ENCODE peak calls at places on chromosomes 11 and 22, in ten cellular contexts. F is IMR-90, A is A549, I is uterus, P is ovary, M is HepG2, E is spleen, T is adrenal gland, B is body of pancreas, S is heart left ventricle. Q is an unnamed sample.

GRCh38 chr22:29165336-29166060 is 40.2 kb upstream of the EMID1 start:
- DNase-seq in A (no peak), M (no peak), I (no peak), F (no peak), S (no peak), T (no peak), E (peak), P (peak), B (no peak), Q (no peak)

GRCh38 chr11:121366970-121367369 is 74.4 kb downstream of the SC5D start:
- DNase-seq in A (no peak), M (no peak), F (no peak), E (no peak), I (peak), S (no peak), B (no peak), P (no peak), T (no peak), Q (no peak)

GRCh38 chr22:19940536-19941364 is 822 bp upstream of the COMT start:
- DNase-seq in I (no peak), T (no peak), S (no peak), M (no peak), E (no peak), A (no peak), F (no peak), B (no peak), P (peak), Q (no peak)

GRCh38 chr11:129972596-129972995 is 30.0 kb downstream of the PRDM10 start:
- DNase-seq in A (no peak), E (no peak), I (no peak), M (no peak), B (no peak), F (no peak), P (no peak), T (no peak), S (no peak), Q (no peak)

GRCh38 chr11:13928566-13929251 is 33.8 kb upstream of the SPON1 start:
- DNase-seq in A (peak), E (no peak), P (no peak), B (peak), S (no peak), T (peak), I (no peak), M (no peak), F (peak), Q (peak)

GRCh38 chr22:43479962-43480361 is 68.1 kb downstream of the MPPED1 start:
- DNase-seq in I (no peak), S (no peak), A (no peak), T (no peak), P (no peak), M (no peak), E (no peak), F (no peak), B (no peak), Q (no peak)

GRCh38 chr11:11243790-11244469 is 109.1 kb downstream of the CSNK2A3 start:
- DNase-seq in M (no peak), T (peak), P (peak), S (peak), A (no peak), I (peak), E (no peak), F (no peak), B (peak), Q (peak)

GRCh38 chr11:120917536-120918239 is 106.2 kb upstream of the TBCEL start:
- DNase-seq in P (no peak), A (no peak), M (no peak), I (no peak), S (no peak), E (no peak), F (no peak), T (no peak), B (no peak), Q (no peak)

GRCh38 chr11:75276696-75277095 is 36.1 kb downstream of the TPBGL start:
- DNase-seq in E (peak), B (peak), S (peak), P (peak), T (peak), A (no peak), I (peak), M (no peak), F (no peak), Q (no peak)

GRCh38 chr11:134228625-134229024 is 4.2 kb downstream of the VPS26B start:
- DNase-seq in S (no peak), F (no peak), P (no peak), B (no peak), M (no peak), E (no peak), I (no peak), T (no peak), A (no peak), Q (no peak)

GRCh38 chr11:12410006-12410728 is 32.8 kb downstream of the PARVA start:
- DNase-seq in B (no peak), M (no peak), F (peak), T (no peak), P (peak), E (no peak), I (peak), A (peak), S (no peak), Q (no peak)

GRCh38 chr11:118002541-118003019 is 16.4 kb downstream of the IL10RA start:
- DNase-seq in M (no peak), B (peak), A (no peak), P (peak), E (peak), T (no peak), I (peak), F (no peak), S (peak), Q (peak)

GRCh38 chr11:102623128-102623527 is 2.0 kb downstream of the MMP20 start:
- DNase-seq in M (no peak), T (no peak), S (no peak), E (no peak), F (no peak), A (no peak), P (no peak), I (no peak), B (no peak), Q (no peak)

GRCh38 chr11:102527701-102528100 is 2.8 kb downstream of the MMP7 start:
- DNase-seq in E (no peak), P (no peak), I (no peak), B (no peak), S (no peak), F (no peak), A (no peak), T (no peak), M (no peak), Q (no peak)

GRCh38 chr22:47575291-47575690 is 812.8 kb downstream of the TBC1D22A start:
- DNase-seq in I (no peak), F (no peak), T (no peak), S (no peak), B (no peak), M (no peak), P (no peak), A (no peak), E (no peak), Q (peak)

GRCh38 chr11:77201991-77202841 is 74.2 kb downstream of the MYO7A start:
- DNase-seq in B (no peak), S (peak), A (no peak), M (no peak), F (no peak), P (peak), I (peak), E (peak), T (no peak), Q (peak)

GRCh38 chr11:70825893-70826540 is 426.4 kb downstream of the SHANK2 start:
- DNase-seq in F (no peak), E (no peak), M (no peak), T (peak), A (no peak), S (no peak), B (peak), I (no peak), P (no peak), Q (peak)

GRCh38 chr11:64409707-64410395 is 50.9 kb downstream of the RPS6KA4 start:
- DNase-seq in I (peak), P (no peak), S (no peak), E (peak), F (peak), A (no peak), M (no peak), B (peak), T (no peak), Q (peak)

GRCh38 chr11:88231894-88232482 is 56.7 kb upstream of the RAB38 start:
- DNase-seq in B (peak), T (peak), F (peak), E (no peak), M (peak), P (no peak), S (no peak), A (peak), I (no peak), Q (peak)

DNA sequence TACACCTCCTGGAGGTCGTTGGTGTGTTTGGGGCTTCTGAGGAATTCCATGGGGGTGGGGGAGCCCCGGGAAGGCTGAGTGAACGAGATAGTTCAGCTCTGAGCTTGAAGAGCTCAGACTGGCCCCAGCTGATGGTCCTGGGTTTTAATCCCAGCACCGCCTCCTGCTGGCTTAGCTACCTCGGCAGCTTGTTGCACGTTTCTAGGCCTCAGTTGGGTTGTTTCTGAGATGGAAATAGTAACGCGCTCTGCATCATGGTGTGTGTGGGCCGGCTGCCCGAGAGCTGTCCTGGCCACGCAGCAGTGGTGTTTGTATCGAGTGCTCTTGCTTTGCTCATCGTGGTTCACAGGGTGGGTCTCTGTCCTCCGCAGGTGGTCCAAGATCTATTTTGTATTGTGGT is 37.4 kb downstream of the TPCN2 start:
- DNase-seq in F (no peak), E (no peak), B (no peak), I (peak), T (no peak), M (no peak), A (no peak), S (no peak), P (peak), Q (peak)
- H3K4me3 ChIP-seq in F (no peak), E (no peak), B (no peak), I (no peak), T (no peak), M (no peak), A (no peak), S (no peak), P (no peak), Q (no peak)

GRCh38 chr11:79371152-79371551 is 69.7 kb downstream of the TENM4 start:
- DNase-seq in F (no peak), A (no peak), S (no peak), B (no peak), P (no peak), M (no peak), T (no peak), E (no peak), I (no peak), Q (no peak)
- TF ChIP-seq CTCF in F (no peak), A (no peak), S (no peak), B (no peak), P (no peak), M (no peak), T (no peak), E (no peak), I (no peak), Q (no peak)

GRCh38 chr22:49897015-49897684 is 21.1 kb downstream of the ALG12 start:
- DNase-seq in B (no peak), F (no peak), P (no peak), T (no peak), M (no peak), I (no peak), E (no peak), A (no peak), S (peak), Q (no peak)
- TF ChIP-seq POLR2A in B (no peak), F (no peak), P (no peak), T (no peak), M (no peak), I (no peak), E (no peak), A (no peak), S (no peak), Q (no peak)

DNA sequence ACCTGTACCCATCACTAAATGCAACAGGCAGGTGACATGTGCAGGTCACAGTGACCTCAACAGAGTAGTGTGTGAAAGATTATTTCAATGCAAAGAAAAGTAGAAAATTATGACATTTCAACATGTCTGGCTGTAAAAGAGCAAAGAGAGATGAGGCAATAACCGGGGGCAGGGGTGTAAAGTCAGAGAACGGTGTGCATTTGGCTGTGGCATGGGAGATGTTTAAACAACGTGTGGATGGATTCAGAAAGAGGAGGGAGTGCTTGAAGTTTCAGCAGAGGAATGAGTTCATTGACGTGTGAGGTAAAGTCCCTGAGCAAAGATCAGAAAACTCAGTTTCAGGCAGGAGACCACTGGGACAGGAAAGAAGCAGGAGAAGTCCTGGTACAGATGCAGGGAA is 229.7 kb downstream of the BUD13 start:
- DNase-seq in A (no peak), S (no peak), E (no peak), I (no peak), P (no peak), M (no peak), T (no peak), F (no peak), B (no peak), Q (no peak)
- H3K4me3 ChIP-seq in A (no peak), S (no peak), E (no peak), I (no peak), P (no peak), M (no peak), T (no peak), F (no peak), B (no peak), Q (no peak)

GRCh38 chr11:68009391-68010000 is 631 bp upstream of the ALDH3B1 start:
- DNase-seq in E (no peak), F (peak), M (no peak), P (no peak), B (peak), T (peak), S (no peak), I (no peak), A (peak), Q (no peak)
- TF ChIP-seq CTCF in E (no peak), F (peak), M (peak), P (no peak), B (peak), T (peak), S (no peak), I (no peak), A (peak), Q (no peak)

GRCh38 chr22:37849089-37849751 is at the start of gene EIF3L:
- DNase-seq in P (peak), A (peak), E (peak), T (peak), I (peak), B (peak), F (peak), M (peak), S (peak), Q (peak)
- TF ChIP-seq POLR2A in P (peak), A (peak), E (peak), T (peak), I (peak), B (peak), F (peak), M (peak), S (peak), Q (peak)

DNA sequence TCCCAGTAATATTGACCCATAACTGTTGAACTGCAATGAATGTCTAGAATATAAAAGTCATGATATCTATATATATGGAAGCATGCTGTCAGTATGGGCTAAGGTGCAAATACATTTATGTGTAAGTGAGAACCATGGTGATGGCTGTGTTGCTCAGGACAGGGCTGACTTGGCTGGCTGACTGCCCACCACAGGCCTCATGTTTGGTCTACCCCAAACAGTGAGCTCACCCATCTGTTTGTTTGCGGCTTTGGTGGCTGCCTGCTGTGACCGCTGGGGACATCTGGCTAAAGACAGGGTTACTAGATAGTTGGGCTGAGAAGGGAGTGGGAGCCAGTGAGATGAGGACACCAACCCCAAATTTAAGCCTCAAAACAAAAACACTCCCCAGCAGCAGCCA is 6.3 kb downstream of the CD44 start:
- DNase-seq in M (no peak), B (peak), A (no peak), F (peak), E (no peak), T (no peak), S (no peak), I (no peak), P (no peak), Q (no peak)
- H3K4me3 ChIP-seq in M (no peak), B (no peak), A (no peak), F (no peak), E (no peak), T (no peak), S (no peak), I (no peak), P (no peak), Q (no peak)

GRCh38 chr22:45010532-45010900 is 711 bp upstream of the PHF21B start:
- DNase-seq in M (no peak), I (no peak), E (no peak), P (no peak), T (no peak), A (no peak), S (no peak), B (no peak), F (no peak), Q (peak)
- TF ChIP-seq CTCF in M (no peak), I (no peak), E (no peak), P (no peak), T (no peak), A (no peak), S (no peak), B (no peak), F (no peak), Q (no peak)